ENCODE peak calls at places on chromosomes 11 and 22, in four cellular contexts. Z, E, F and O are unnamed samples.

GRCh38 chr11:61019037-61019817 is 47.7 kb downstream of the CD6 start:
- DNase-seq in Z (no peak), E (no peak), F (no peak), O (no peak)

GRCh38 chr11:102293873-102294601 is 23.2 kb upstream of the BIRC3 start:
- DNase-seq in Z (peak; percentile 51), E (no peak), F (peak; percentile 54), O (no peak)

GRCh38 chr11:82883853-82884252 is 16.4 kb downstream of the PRCP start:
- DNase-seq in Z (no peak), E (peak; percentile 43), F (no peak), O (no peak)

GRCh38 chr11:121090145-121090721 is 10.8 kb upstream of the TECTA start:
- DNase-seq in Z (no peak), E (peak; percentile 52), F (no peak), O (no peak)

GRCh38 chr11:58334708-58335107 is 24.2 kb downstream of the OR5B17 start:
- DNase-seq in Z (no peak), E (no peak), F (no peak), O (no peak)

GRCh38 chr11:24391165-24391564 is 105.7 kb upstream of the LUZP2 start:
- DNase-seq in Z (no peak), E (no peak), F (no peak), O (no peak)

GRCh38 chr11:1419811-1420210 is 30.1 kb downstream of the BRSK2 start:
- DNase-seq in Z (no peak), E (no peak), F (no peak), O (no peak)

GRCh38 chr11:36431429-36432092 is 78.5 kb downstream of the TRAF6 start:
- DNase-seq in Z (peak; percentile 73), E (no peak), F (peak; percentile 39), O (no peak)

GRCh38 chr11:117185739-117186430 is 7.3 kb downstream of the SIDT2 start:
- DNase-seq in Z (no peak), E (no peak), F (no peak), O (no peak)

GRCh38 chr11:106466441-106467190 is 389.2 kb downstream of the AASDHPPT start:
- DNase-seq in Z (no peak), E (no peak), F (peak; percentile 36), O (no peak)

GRCh38 chr11:83124631-83125424 is 32.1 kb upstream of the PCF11 start:
- DNase-seq in Z (no peak), E (no peak), F (no peak), O (no peak)

GRCh38 chr11:66857234-66857926 is 516 bp downstream of the LRFN4 start:
- DNase-seq in Z (peak; percentile 36), E (peak; percentile 85), F (peak; percentile 30), O (peak; percentile 60)

GRCh38 chr11:126853732-126854131 is 146.8 kb downstream of the KIRREL3 start:
- DNase-seq in Z (no peak), E (no peak), F (no peak), O (no peak)

GRCh38 chr11:113446938-113447337 is 28.3 kb downstream of the DRD2 start:
- DNase-seq in Z (no peak), E (peak; percentile 44), F (no peak), O (no peak)

GRCh38 chr22:36405671-36406070 is 17.9 kb upstream of the MYH9 start:
- DNase-seq in Z (no peak), E (no peak), F (no peak), O (no peak)

GRCh38 chr11:68295940-68296339 is 16.5 kb upstream of the LRP5 start:
- DNase-seq in Z (no peak), E (no peak), F (no peak), O (no peak)

GRCh38 chr11:45527898-45528297 is 137.5 kb downstream of the CHST1 start:
- DNase-seq in Z (no peak), E (no peak), F (no peak), O (no peak)

GRCh38 chr11:10908215-10908990 is 50.5 kb upstream of the ZBED5 start:
- DNase-seq in Z (peak; percentile 63), E (no peak), F (no peak), O (no peak)

GRCh38 chr11:62193954-62194353 is 3.9 kb downstream of the SCGB1D1 start:
- DNase-seq in Z (peak; percentile 13), E (no peak), F (no peak), O (no peak)

GRCh38 chr11:68031136-68031459 is 617 bp downstream of the NDUFS8 start:
- DNase-seq in Z (peak; percentile 55), E (no peak), F (no peak), O (no peak)

GRCh38 chr11:75268626-75269366 is 28.2 kb downstream of the TPBGL start:
- DNase-seq in Z (no peak), E (no peak), F (no peak), O (no peak)

GRCh38 chr11:5625281-5625680 is 480 bp downstream of the TRIM34 start:
- DNase-seq in Z (no peak), E (no peak), F (no peak), O (no peak)

DNA sequence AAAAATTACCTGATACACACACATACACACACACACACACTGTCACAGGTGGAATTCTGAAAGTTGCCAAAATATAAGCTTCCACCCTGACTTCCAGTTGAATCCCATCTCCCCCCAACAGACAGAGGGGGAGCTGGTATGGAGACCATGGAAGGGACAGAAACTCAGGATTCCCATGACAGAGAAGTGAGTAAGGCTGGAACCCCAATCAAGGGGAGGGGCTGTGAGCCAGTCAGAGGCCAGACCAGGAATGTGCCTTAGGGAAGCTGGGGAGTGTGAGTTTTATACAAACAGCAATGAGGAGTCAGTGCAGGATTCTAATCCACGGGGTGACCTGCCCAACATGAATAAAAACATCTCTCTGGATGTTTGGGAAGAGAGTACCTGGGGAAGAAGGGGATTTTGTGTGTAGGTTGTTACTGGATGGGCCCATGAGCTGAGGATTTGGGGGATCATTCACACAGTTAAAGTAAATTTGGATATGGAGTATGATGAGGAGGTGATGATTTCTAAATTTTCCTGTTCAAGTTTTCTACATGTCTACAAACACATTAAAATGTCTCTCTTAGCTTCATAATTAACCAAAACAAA is 38.7 kb upstream of the TOP3B start:
- DNase-seq in Z (no peak), E (no peak), F (no peak), O (no peak)
- TF ChIP-seq TAF1 in Z (no peak), E (no peak), F (no peak), O (no peak)

DNA sequence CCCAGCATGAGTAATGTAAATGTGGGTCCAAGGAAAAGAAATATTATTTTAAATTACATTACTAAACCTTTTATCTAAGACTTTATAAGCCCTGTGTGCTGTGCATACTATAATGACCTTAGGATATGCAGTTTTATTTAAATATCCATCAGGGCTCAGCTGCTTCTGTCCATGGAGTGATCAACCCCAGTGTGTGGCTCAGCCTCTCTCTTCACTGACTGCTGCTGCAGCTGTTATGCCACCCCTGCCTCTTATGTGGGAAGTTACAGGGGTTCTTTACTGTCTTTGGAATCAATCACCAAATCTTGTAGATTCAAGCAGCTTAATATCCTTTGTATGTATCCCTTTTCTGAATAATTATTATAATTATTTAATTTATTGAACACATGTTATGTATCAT is 54.4 kb downstream of the FAT3 start:
- DNase-seq in Z (no peak), E (no peak), F (no peak), O (no peak)
- TF ChIP-seq TAF1 in Z (no peak), E (no peak), F (no peak), O (no peak)

DNA sequence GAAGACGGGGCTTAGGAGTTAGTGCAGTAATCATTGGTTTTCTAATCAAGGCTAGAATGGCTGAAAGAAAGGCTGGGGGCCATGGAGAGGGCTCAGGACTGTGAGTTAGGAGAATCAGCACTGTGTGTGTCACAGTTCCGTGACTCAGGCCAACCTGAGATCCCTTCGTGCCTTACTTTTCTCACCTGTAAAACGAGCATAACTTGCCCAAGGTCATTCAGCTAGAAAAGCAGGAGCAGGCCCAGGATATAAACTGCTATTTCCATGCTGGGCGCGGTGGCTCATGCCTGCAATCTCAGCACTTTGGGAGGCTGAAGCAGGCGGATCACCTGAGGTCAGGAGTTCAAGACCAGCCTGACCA is 50.6 kb downstream of the PKNOX2 start:
- DNase-seq in Z (no peak), E (no peak), F (no peak), O (no peak)
- TF ChIP-seq TAF1 in Z (no peak), E (no peak), F (no peak), O (no peak)

DNA sequence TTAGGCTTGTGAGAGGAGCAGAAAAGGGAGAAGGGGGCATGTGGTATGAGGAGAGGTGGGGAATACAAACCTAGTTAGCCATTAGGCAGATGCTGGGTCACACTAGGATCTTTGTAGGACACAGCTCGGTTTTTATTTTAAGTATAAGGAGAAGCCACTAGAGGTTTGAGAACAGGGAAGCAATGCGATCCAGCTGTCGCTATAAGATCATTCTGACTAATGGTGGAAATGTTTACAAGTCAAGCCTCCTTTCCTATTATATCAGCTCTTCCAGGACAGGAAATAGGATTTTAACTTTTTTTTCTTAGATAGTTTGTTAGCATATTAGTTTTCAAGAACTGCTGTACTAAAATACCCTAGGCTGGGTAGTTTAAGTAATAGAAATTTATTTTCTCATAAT is 609.9 kb downstream of the INSC start:
- DNase-seq in Z (no peak), E (no peak), F (no peak), O (no peak)
- TF ChIP-seq TAF1 in Z (no peak), E (no peak), F (no peak), O (no peak)

DNA sequence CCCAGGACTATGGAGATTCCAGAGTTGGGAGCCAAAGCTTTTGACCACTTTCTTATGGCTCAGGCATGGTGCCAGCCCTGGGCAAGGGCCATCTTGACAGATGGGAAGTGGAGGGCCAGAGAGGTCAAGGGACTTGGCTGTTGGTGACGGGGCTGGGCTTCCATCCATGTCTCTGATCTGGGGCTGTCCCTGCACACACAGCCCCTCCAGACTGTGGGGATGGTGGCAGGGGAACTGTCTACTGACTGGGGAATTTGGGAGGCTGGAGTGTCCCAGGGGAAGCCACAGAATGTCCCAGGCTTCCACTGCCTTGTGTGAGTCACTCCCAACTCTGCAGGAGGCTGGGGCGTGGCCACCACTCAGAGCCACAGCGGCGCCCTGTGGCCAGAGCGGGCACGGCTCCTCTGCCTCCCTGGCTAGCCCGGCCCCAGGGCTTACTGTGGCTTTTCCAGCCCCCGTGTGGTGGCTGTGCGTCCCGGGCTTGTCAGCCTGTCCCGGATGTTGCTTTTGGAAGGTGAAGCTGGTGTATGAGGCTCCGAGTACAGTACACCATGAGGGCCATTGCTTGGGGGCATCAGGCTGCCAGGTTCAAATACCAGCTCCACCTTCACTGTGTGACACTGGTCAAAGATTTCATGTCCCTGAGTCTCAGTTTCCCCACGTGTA is 19.6 kb downstream of the C22orf23 start:
- DNase-seq in Z (peak; percentile 91), E (peak; percentile 95), F (peak; percentile 83), O (peak; percentile 94)
- TF ChIP-seq TAF1 in Z (no peak), E (no peak), F (no peak), O (no peak)

GRCh38 chr22:39997939-39998726 is 3.4 kb downstream of the FAM83F start:
- DNase-seq in Z (no peak), E (peak; percentile 76), F (no peak), O (no peak)
- TF ChIP-seq TAF1 in Z (no peak), E (no peak), F (no peak), O (no peak)

DNA sequence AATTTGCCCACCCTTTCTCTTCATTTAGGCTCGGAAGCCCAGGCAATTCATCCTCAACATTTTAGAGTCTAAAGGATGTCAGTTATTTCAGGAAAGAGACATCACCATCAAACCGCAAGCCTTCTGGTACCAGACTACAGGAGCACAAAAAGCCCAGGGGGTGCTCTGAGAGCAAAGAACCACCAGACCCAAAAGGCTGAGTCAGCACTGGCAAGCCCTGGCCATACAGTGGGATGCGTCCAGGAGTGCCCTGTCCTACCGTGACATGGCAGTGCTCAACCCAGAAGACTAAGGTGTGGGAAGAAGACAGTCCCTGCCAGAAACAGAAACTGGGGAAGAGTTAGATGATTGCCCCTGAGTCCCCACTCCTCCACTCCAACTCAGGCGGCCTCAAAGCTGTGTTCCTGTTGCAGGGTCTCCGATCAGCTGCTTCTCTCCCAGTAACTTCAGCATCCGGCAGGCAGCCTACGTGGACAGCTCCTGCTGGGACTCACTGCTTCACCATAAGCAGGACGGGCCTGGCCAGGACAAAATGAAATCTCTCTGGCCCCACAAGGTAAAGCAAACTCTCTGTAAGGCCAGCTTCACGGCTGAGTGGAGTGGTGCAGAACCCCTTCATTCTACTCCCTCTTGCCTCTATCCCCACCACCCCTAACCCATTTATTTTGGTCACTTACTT is 1.5 kb downstream of the PANX3 start:
- DNase-seq in Z (no peak), E (no peak), F (no peak), O (no peak)
- TF ChIP-seq TAF1 in Z (no peak), E (no peak), F (no peak), O (no peak)